ENCODE peak calls at places on chromosomes 1 and 21, in ten cellular contexts. H is ovary, Z is body of pancreas, G is IMR-90, T is GM12891, F is NB4, U is suprapubic skin, J is uterus, E is H1, I is heart left ventricle. N is an unnamed sample.

GRCh38 chr1:60066001-60066400 is 7.6 kb downstream of the C1orf87 start:
- DNase-seq in I (no peak), T (no peak), F (peak; percentile 2), H (no peak), G (no peak), Z (no peak), U (no peak), J (no peak), E (no peak), N (no peak)

GRCh38 chr21:19463966-19464365 is 1060.4 kb upstream of the TMPRSS15 start:
- DNase-seq in J (no peak), G (no peak), H (no peak), F (no peak), E (no peak), Z (no peak), I (no peak), T (no peak), U (no peak), N (no peak)

GRCh38 chr1:239125027-239125426 is 261.3 kb upstream of the CHRM3 start:
- DNase-seq in U (no peak), J (no peak), G (no peak), E (no peak), Z (no peak), T (no peak), F (no peak), I (no peak), H (no peak), N (no peak)

GRCh38 chr1:8739377-8739776 is 78.1 kb downstream of the RERE start:
- DNase-seq in F (peak; percentile 28), I (no peak), E (no peak), Z (no peak), T (no peak), U (no peak), J (no peak), G (no peak), H (no peak), N (no peak)

GRCh38 chr21:33931799-33932390 is 16.3 kb upstream of the ATP5PO start:
- DNase-seq in Z (no peak), E (no peak), F (peak; percentile 51), J (no peak), H (no peak), I (no peak), U (no peak), T (no peak), G (no peak), N (no peak)

GRCh38 chr1:96955307-96956012 is 233.9 kb downstream of the PTBP2 start:
- DNase-seq in E (no peak), I (no peak), H (no peak), U (no peak), T (no peak), F (no peak), G (no peak), J (no peak), Z (no peak), N (no peak)

GRCh38 chr1:94240822-94241221 is 3.4 kb upstream of the ARHGAP29 start:
- DNase-seq in F (peak; percentile 35), I (no peak), E (no peak), G (peak; percentile 27), T (no peak), J (no peak), H (no peak), U (no peak), Z (no peak), N (no peak)

GRCh38 chr1:6003568-6004411 is 11.6 kb upstream of the NPHP4 start:
- DNase-seq in U (no peak), I (peak; percentile 15), H (no peak), J (no peak), G (no peak), F (no peak), Z (no peak), E (no peak), T (no peak), N (peak; percentile 3)

GRCh38 chr1:160679893-160680292 is 31.7 kb downstream of the CD48 start:
- DNase-seq in G (no peak), Z (no peak), E (no peak), T (no peak), J (no peak), H (no peak), F (no peak), I (no peak), U (no peak), N (no peak)

GRCh38 chr1:160682983-160683886 is 28.4 kb downstream of the CD48 start:
- DNase-seq in I (no peak), E (no peak), T (no peak), F (peak; percentile 63), U (no peak), G (no peak), H (no peak), J (no peak), Z (no peak), N (no peak)

GRCh38 chr1:160681891-160682140 is 29.8 kb downstream of the CD48 start:
- DNase-seq in Z (no peak), H (no peak), F (no peak), E (no peak), U (no peak), G (no peak), I (no peak), J (no peak), T (no peak), N (no peak)

GRCh38 chr1:160681067-160681890 is 30.3 kb downstream of the CD48 start:
- DNase-seq in T (no peak), U (peak; percentile 83), H (peak; percentile 68), F (peak; percentile 93), E (peak; percentile 92), J (peak; percentile 29), I (peak; percentile 61), Z (peak; percentile 28), G (peak; percentile 14), N (peak; percentile 49)

DNA sequence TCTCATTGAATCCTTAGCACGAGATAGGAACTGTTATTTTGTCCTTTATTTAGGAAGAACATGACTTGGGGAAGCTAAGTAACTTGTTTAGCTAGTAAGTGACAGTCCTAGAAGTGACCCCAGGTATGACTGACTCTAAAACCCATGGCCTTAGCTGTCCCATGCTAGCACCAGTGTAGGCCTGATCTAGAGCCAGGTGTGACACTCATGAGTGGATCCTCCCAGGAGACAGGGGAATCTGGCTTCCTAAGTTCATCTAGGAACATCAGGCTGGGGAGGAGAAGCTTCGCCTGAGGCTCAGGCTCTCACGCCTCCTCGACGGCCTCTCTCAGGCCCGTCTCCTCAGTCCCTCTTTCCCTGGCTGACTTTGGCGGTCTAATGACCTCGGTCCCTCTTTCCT is 31.2 kb downstream of the CD48 start:
- DNase-seq in E (no peak), Z (no peak), T (no peak), J (no peak), U (no peak), H (no peak), I (no peak), F (no peak), G (no peak), N (no peak)
- TF ChIP-seq POLR2A in E (no peak), Z (no peak), T (peak; percentile 36), J (no peak), U (no peak), H (no peak), I (no peak), F (no peak), G (no peak), N (no peak)

GRCh38 chr1:3530931-3531818 is 76.7 kb downstream of the ARHGEF16 start:
- DNase-seq in E (peak; percentile 83), G (peak; percentile 19), J (peak; percentile 81), T (peak; percentile 66), U (peak; percentile 90), Z (peak; percentile 89), H (peak; percentile 69), I (peak; percentile 88), F (peak; percentile 73), N (peak; percentile 42)
- TF ChIP-seq POLR2A in E (peak; percentile 59), G (no peak), J (peak; percentile 73), T (no peak), U (peak; percentile 49), Z (peak; percentile 43), H (peak; percentile 22), I (peak; percentile 93), F (no peak), N (no peak)

GRCh38 chr1:38603907-38604306 is 255.7 kb downstream of the RRAGC start:
- DNase-seq in H (no peak), T (no peak), F (no peak), J (no peak), Z (no peak), I (no peak), U (no peak), E (no peak), G (no peak), N (no peak)

GRCh38 chr1:38608202-38608864 is 251.2 kb downstream of the RRAGC start:
- DNase-seq in U (no peak), T (peak; percentile 46), E (peak; percentile 85), J (no peak), H (no peak), Z (no peak), F (peak; percentile 44), G (peak; percentile 4), I (peak; percentile 36), N (no peak)

GRCh38 chr1:38600905-38601304 is 258.7 kb downstream of the RRAGC start:
- DNase-seq in Z (no peak), J (no peak), U (no peak), H (no peak), E (no peak), I (no peak), F (no peak), G (no peak), T (no peak), N (no peak)

GRCh38 chr1:38607526-38607925 is 252.0 kb downstream of the RRAGC start:
- DNase-seq in I (no peak), T (no peak), Z (no peak), H (no peak), F (no peak), E (peak; percentile 26), U (no peak), G (no peak), J (no peak), N (no peak)

DNA sequence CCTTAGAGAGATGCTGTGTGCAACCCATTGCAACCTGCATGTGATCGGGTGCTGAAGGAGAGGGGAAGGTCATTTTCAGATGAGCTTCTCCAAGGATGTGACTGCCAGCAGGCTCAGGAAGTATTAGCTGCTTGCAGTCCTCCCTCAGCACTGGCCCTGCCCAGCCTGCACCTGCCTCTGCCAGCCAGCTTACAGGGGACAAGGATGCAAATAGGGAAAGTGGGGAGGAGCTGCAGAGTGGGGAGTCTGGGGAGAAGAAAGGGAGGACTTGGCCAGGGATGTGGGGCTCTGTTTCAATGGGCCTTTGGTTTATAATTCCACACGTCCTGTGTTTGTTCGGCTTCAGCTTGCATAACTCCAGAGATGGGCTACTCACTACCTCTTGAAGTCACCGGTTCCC is 254.5 kb downstream of the RRAGC start:
- DNase-seq in U (no peak), F (no peak), T (no peak), Z (no peak), G (no peak), I (no peak), E (no peak), H (no peak), J (no peak), N (no peak)
- TF ChIP-seq POLR2A in U (no peak), F (no peak), T (no peak), Z (no peak), G (no peak), I (no peak), E (no peak), H (no peak), J (no peak), N (no peak)

GRCh38 chr1:20900056-20900455 is 112.9 kb upstream of the HP1BP3 start:
- DNase-seq in F (no peak), T (no peak), E (no peak), U (no peak), I (no peak), G (no peak), J (no peak), H (no peak), Z (no peak), N (no peak)

GRCh38 chr1:20893931-20894330 is 106.8 kb upstream of the HP1BP3 start:
- DNase-seq in G (no peak), E (no peak), F (no peak), U (no peak), T (no peak), J (no peak), H (no peak), I (no peak), Z (no peak), N (no peak)

GRCh38 chr1:20899154-20899972 is 112.3 kb upstream of the HP1BP3 start:
- DNase-seq in Z (no peak), J (no peak), I (no peak), G (no peak), U (no peak), E (no peak), T (no peak), H (no peak), F (no peak), N (no peak)

GRCh38 chr1:20891091-20891490 is 104.0 kb upstream of the HP1BP3 start:
- DNase-seq in H (no peak), F (no peak), Z (no peak), T (no peak), G (peak; percentile 12), J (no peak), E (no peak), U (no peak), I (no peak), N (no peak)

DNA sequence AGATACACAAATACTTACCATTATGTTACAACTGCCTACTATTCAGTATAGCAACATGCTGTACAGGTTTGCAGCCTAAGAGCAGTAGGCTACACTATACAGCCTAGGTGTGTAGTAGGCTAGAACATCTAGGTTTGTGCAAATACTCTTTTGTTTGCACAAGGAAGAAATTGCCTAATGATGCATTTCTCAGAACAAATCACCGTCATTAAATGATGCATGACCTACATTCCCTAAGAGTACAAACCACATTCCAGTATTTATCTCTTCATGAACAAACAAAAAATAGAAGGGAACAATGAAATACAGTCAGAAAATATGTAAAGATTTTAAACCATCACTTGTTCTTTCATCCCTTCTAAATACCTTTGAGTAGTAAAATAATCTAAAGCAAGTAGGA is 109.7 kb upstream of the HP1BP3 start:
- DNase-seq in U (no peak), F (no peak), T (no peak), H (no peak), J (no peak), I (no peak), G (no peak), E (no peak), Z (no peak), N (no peak)
- TF ChIP-seq POLR2A in U (no peak), F (no peak), T (no peak), H (no peak), J (no peak), I (no peak), G (no peak), E (no peak), Z (no peak), N (no peak)

N was measured in adrenal gland.